ENCODE peak calls at places on chromosomes 5 and 9, in ten cellular contexts. One of them, this sample, is unnamed.

GRCh38 chr9:135009711-135010362 is 77.6 kb upstream of the OLFM1 start:
- DNase-seq in posterior cingulate gyrus: no peak
- DNase-seq in stimulated activated CD8-positive, alpha-beta memory T cell treated with anti-CD3 and anti-CD28 coated beads, Interleukin-15, amount 100 ng/mL, for 1 hour: no peak
- DNase-seq in CD4-positive, alpha-beta T cell: no peak
- DNase-seq in body of pancreas: no peak
- DNase-seq in endothelial cell: no peak
- DNase-seq in A549: no peak
- DNase-seq in posterior vena cava: no peak
- DNase-seq in ureter: no peak
- DNase-seq in activated CD4-positive, alpha-beta T cell treated with anti-CD3 and anti-CD28 coated beads, Interleukin-2, amount 50 U/mL, for 48 hours: no peak
- DNase-seq in this sample: no peak

GRCh38 chr9:85527331-85528015 is 214.3 kb downstream of the AGTPBP1 start:
- DNase-seq in activated CD4-positive, alpha-beta T cell treated with anti-CD3 and anti-CD28 coated beads, Interleukin-2, amount 50 U/mL, for 48 hours: no peak
- DNase-seq in CD4-positive, alpha-beta T cell: no peak
- DNase-seq in ureter: no peak
- DNase-seq in body of pancreas: no peak
- DNase-seq in posterior cingulate gyrus: peak; percentile 63
- DNase-seq in posterior vena cava: no peak
- DNase-seq in stimulated activated CD8-positive, alpha-beta memory T cell treated with anti-CD3 and anti-CD28 coated beads, Interleukin-15, amount 100 ng/mL, for 1 hour: no peak
- DNase-seq in A549: no peak
- DNase-seq in endothelial cell: no peak
- DNase-seq in this sample: peak; percentile 43

GRCh38 chr9:112485574-112485973 is 1.1 kb upstream of the KIAA1958 start:
- DNase-seq in posterior vena cava: no peak
- DNase-seq in CD4-positive, alpha-beta T cell: no peak
- DNase-seq in A549: no peak
- DNase-seq in ureter: no peak
- DNase-seq in posterior cingulate gyrus: no peak
- DNase-seq in body of pancreas: no peak
- DNase-seq in endothelial cell: no peak
- DNase-seq in stimulated activated CD8-positive, alpha-beta memory T cell treated with anti-CD3 and anti-CD28 coated beads, Interleukin-15, amount 100 ng/mL, for 1 hour: no peak
- DNase-seq in activated CD4-positive, alpha-beta T cell treated with anti-CD3 and anti-CD28 coated beads, Interleukin-2, amount 50 U/mL, for 48 hours: no peak
- DNase-seq in this sample: no peak

GRCh38 chr9:94135222-94135621 is 51.0 kb downstream of the PTPDC1 start:
- DNase-seq in posterior vena cava: no peak
- DNase-seq in posterior cingulate gyrus: no peak
- DNase-seq in ureter: no peak
- DNase-seq in endothelial cell: no peak
- DNase-seq in stimulated activated CD8-positive, alpha-beta memory T cell treated with anti-CD3 and anti-CD28 coated beads, Interleukin-15, amount 100 ng/mL, for 1 hour: no peak
- DNase-seq in activated CD4-positive, alpha-beta T cell treated with anti-CD3 and anti-CD28 coated beads, Interleukin-2, amount 50 U/mL, for 48 hours: no peak
- DNase-seq in A549: no peak
- DNase-seq in body of pancreas: peak; percentile 30
- DNase-seq in CD4-positive, alpha-beta T cell: no peak
- DNase-seq in this sample: no peak

GRCh38 chr9:131873361-131873760 is 133.5 kb upstream of the RAPGEF1 start:
- DNase-seq in endothelial cell: no peak
- DNase-seq in CD4-positive, alpha-beta T cell: no peak
- DNase-seq in body of pancreas: no peak
- DNase-seq in ureter: no peak
- DNase-seq in A549: no peak
- DNase-seq in stimulated activated CD8-positive, alpha-beta memory T cell treated with anti-CD3 and anti-CD28 coated beads, Interleukin-15, amount 100 ng/mL, for 1 hour: no peak
- DNase-seq in activated CD4-positive, alpha-beta T cell treated with anti-CD3 and anti-CD28 coated beads, Interleukin-2, amount 50 U/mL, for 48 hours: no peak
- DNase-seq in posterior vena cava: no peak
- DNase-seq in posterior cingulate gyrus: no peak
- DNase-seq in this sample: no peak

GRCh38 chr9:114069476-114070187 is 8.5 kb downstream of the AMBP start:
- DNase-seq in A549: no peak
- DNase-seq in posterior vena cava: no peak
- DNase-seq in endothelial cell: no peak
- DNase-seq in posterior cingulate gyrus: no peak
- DNase-seq in body of pancreas: no peak
- DNase-seq in ureter: no peak
- DNase-seq in stimulated activated CD8-positive, alpha-beta memory T cell treated with anti-CD3 and anti-CD28 coated beads, Interleukin-15, amount 100 ng/mL, for 1 hour: no peak
- DNase-seq in activated CD4-positive, alpha-beta T cell treated with anti-CD3 and anti-CD28 coated beads, Interleukin-2, amount 50 U/mL, for 48 hours: no peak
- DNase-seq in CD4-positive, alpha-beta T cell: no peak
- DNase-seq in this sample: no peak

GRCh38 chr5:541148-541887 is 17.1 kb upstream of the SLC9A3 start:
- DNase-seq in posterior vena cava: peak; percentile 67
- DNase-seq in ureter: no peak
- DNase-seq in body of pancreas: peak; percentile 9
- DNase-seq in endothelial cell: no peak
- DNase-seq in posterior cingulate gyrus: no peak
- DNase-seq in CD4-positive, alpha-beta T cell: no peak
- DNase-seq in A549: no peak
- DNase-seq in activated CD4-positive, alpha-beta T cell treated with anti-CD3 and anti-CD28 coated beads, Interleukin-2, amount 50 U/mL, for 48 hours: no peak
- DNase-seq in stimulated activated CD8-positive, alpha-beta memory T cell treated with anti-CD3 and anti-CD28 coated beads, Interleukin-15, amount 100 ng/mL, for 1 hour: no peak
- DNase-seq in this sample: no peak

GRCh38 chr9:137482094-137482781 is 23.1 kb upstream of the NSMF start:
- DNase-seq in A549: no peak
- DNase-seq in posterior cingulate gyrus: no peak
- DNase-seq in activated CD4-positive, alpha-beta T cell treated with anti-CD3 and anti-CD28 coated beads, Interleukin-2, amount 50 U/mL, for 48 hours: no peak
- DNase-seq in ureter: no peak
- DNase-seq in posterior vena cava: peak; percentile 89
- DNase-seq in CD4-positive, alpha-beta T cell: no peak
- DNase-seq in body of pancreas: peak; percentile 54
- DNase-seq in stimulated activated CD8-positive, alpha-beta memory T cell treated with anti-CD3 and anti-CD28 coated beads, Interleukin-15, amount 100 ng/mL, for 1 hour: no peak
- DNase-seq in endothelial cell: no peak
- DNase-seq in this sample: no peak

GRCh38 chr9:129319076-129319937 is 141.2 kb upstream of the IER5L start:
- DNase-seq in endothelial cell: no peak
- DNase-seq in CD4-positive, alpha-beta T cell: no peak
- DNase-seq in activated CD4-positive, alpha-beta T cell treated with anti-CD3 and anti-CD28 coated beads, Interleukin-2, amount 50 U/mL, for 48 hours: no peak
- DNase-seq in posterior cingulate gyrus: no peak
- DNase-seq in ureter: peak; percentile 43
- DNase-seq in posterior vena cava: peak; percentile 78
- DNase-seq in stimulated activated CD8-positive, alpha-beta memory T cell treated with anti-CD3 and anti-CD28 coated beads, Interleukin-15, amount 100 ng/mL, for 1 hour: no peak
- DNase-seq in A549: no peak
- DNase-seq in body of pancreas: no peak
- DNase-seq in this sample: no peak

GRCh38 chr5:78905084-78905938 is 79.8 kb downstream of the ARSB start:
- DNase-seq in body of pancreas: no peak
- DNase-seq in endothelial cell: no peak
- DNase-seq in posterior vena cava: no peak
- DNase-seq in ureter: no peak
- DNase-seq in stimulated activated CD8-positive, alpha-beta memory T cell treated with anti-CD3 and anti-CD28 coated beads, Interleukin-15, amount 100 ng/mL, for 1 hour: no peak
- DNase-seq in CD4-positive, alpha-beta T cell: no peak
- DNase-seq in posterior cingulate gyrus: no peak
- DNase-seq in A549: no peak
- DNase-seq in activated CD4-positive, alpha-beta T cell treated with anti-CD3 and anti-CD28 coated beads, Interleukin-2, amount 50 U/mL, for 48 hours: no peak
- DNase-seq in this sample: no peak

GRCh38 chr9:20805766-20806165 is 121.7 kb downstream of the FOCAD start:
- DNase-seq in activated CD4-positive, alpha-beta T cell treated with anti-CD3 and anti-CD28 coated beads, Interleukin-2, amount 50 U/mL, for 48 hours: no peak
- DNase-seq in endothelial cell: no peak
- DNase-seq in stimulated activated CD8-positive, alpha-beta memory T cell treated with anti-CD3 and anti-CD28 coated beads, Interleukin-15, amount 100 ng/mL, for 1 hour: no peak
- DNase-seq in ureter: no peak
- DNase-seq in posterior vena cava: no peak
- DNase-seq in A549: no peak
- DNase-seq in body of pancreas: no peak
- DNase-seq in CD4-positive, alpha-beta T cell: no peak
- DNase-seq in posterior cingulate gyrus: no peak
- DNase-seq in this sample: no peak

GRCh38 chr9:110248361-110248760 is 7.9 kb downstream of the TXN start:
- DNase-seq in activated CD4-positive, alpha-beta T cell treated with anti-CD3 and anti-CD28 coated beads, Interleukin-2, amount 50 U/mL, for 48 hours: no peak
- DNase-seq in posterior cingulate gyrus: no peak
- DNase-seq in stimulated activated CD8-positive, alpha-beta memory T cell treated with anti-CD3 and anti-CD28 coated beads, Interleukin-15, amount 100 ng/mL, for 1 hour: no peak
- DNase-seq in body of pancreas: no peak
- DNase-seq in endothelial cell: no peak
- DNase-seq in ureter: no peak
- DNase-seq in CD4-positive, alpha-beta T cell: no peak
- DNase-seq in A549: no peak
- DNase-seq in posterior vena cava: no peak
- DNase-seq in this sample: no peak

GRCh38 chr9:76395381-76395780 is 1.2 kb upstream of the RFK start:
- DNase-seq in stimulated activated CD8-positive, alpha-beta memory T cell treated with anti-CD3 and anti-CD28 coated beads, Interleukin-15, amount 100 ng/mL, for 1 hour: no peak
- DNase-seq in activated CD4-positive, alpha-beta T cell treated with anti-CD3 and anti-CD28 coated beads, Interleukin-2, amount 50 U/mL, for 48 hours: no peak
- DNase-seq in posterior cingulate gyrus: no peak
- DNase-seq in endothelial cell: no peak
- DNase-seq in posterior vena cava: no peak
- DNase-seq in ureter: no peak
- DNase-seq in CD4-positive, alpha-beta T cell: no peak
- DNase-seq in A549: no peak
- DNase-seq in body of pancreas: no peak
- DNase-seq in this sample: no peak

GRCh38 chr9:18861599-18862546 is 171.1 kb downstream of the SAXO1 start:
- DNase-seq in body of pancreas: no peak
- DNase-seq in A549: no peak
- DNase-seq in activated CD4-positive, alpha-beta T cell treated with anti-CD3 and anti-CD28 coated beads, Interleukin-2, amount 50 U/mL, for 48 hours: no peak
- DNase-seq in posterior vena cava: peak; percentile 89
- DNase-seq in ureter: no peak
- DNase-seq in endothelial cell: peak; percentile 21
- DNase-seq in stimulated activated CD8-positive, alpha-beta memory T cell treated with anti-CD3 and anti-CD28 coated beads, Interleukin-15, amount 100 ng/mL, for 1 hour: no peak
- DNase-seq in CD4-positive, alpha-beta T cell: no peak
- DNase-seq in posterior cingulate gyrus: peak; percentile 17
- DNase-seq in this sample: peak; percentile 16